ENCODE peak calls at places on chromosomes 11 and 22, in five cellular contexts. R is heart left ventricle, D is left lung, H is choroid plexus epithelial cell, W is cardiac muscle cell. A is an unnamed sample.
A peak's percentile ranks its signal among the peaks of the same experiment; 100 is the strongest.

GRCh38 chr11:111344032-111344431 is 35.0 kb downstream of the POU2AF1 start:
- DNase-seq in R (no peak), D (no peak), H (peak; percentile 58), W (peak; percentile 92), A (no peak)

GRCh38 chr11:44633641-44634040 is 68.2 kb downstream of the CD82 start:
- DNase-seq in R (peak; percentile 12), D (no peak), H (no peak), W (no peak), A (peak; percentile 12)

GRCh38 chr11:10844364-10844763 is 13.5 kb downstream of the ZBED5 start:
- DNase-seq in R (no peak), D (no peak), H (no peak), W (no peak), A (no peak)

GRCh38 chr11:36122715-36123114 is 166.5 kb downstream of the COMMD9 start:
- DNase-seq in R (no peak), D (no peak), H (no peak), W (peak; percentile 15), A (no peak)

GRCh38 chr11:11148104-11148509 is 204.9 kb downstream of the CSNK2A3 start:
- DNase-seq in R (peak; percentile 84), D (peak; percentile 34), H (peak; percentile 87), W (peak; percentile 93), A (no peak)

GRCh38 chr11:108835624-108836023 is 170.8 kb downstream of the DDX10 start:
- DNase-seq in R (no peak), D (no peak), H (no peak), W (no peak), A (no peak)

GRCh38 chr22:46892866-46893265 is 130.4 kb downstream of the TBC1D22A start:
- DNase-seq in R (no peak), D (peak; percentile 61), H (no peak), W (no peak), A (no peak)

GRCh38 chr11:24697722-24698121 is 200.9 kb downstream of the LUZP2 start:
- DNase-seq in R (no peak), D (no peak), H (peak; percentile 77), W (peak; percentile 75), A (no peak)

GRCh38 chr22:36008565-36008964 is 20.1 kb downstream of the RBFOX2 start:
- DNase-seq in R (no peak), D (no peak), H (no peak), W (no peak), A (no peak)

GRCh38 chr11:45892856-45893255 is 7.4 kb downstream of the MAPK8IP1 start:
- DNase-seq in R (no peak), D (no peak), H (no peak), W (no peak), A (no peak)

GRCh38 chr11:58058276-58059010 is 27.7 kb downstream of the OR6Q1 start:
- DNase-seq in R (no peak), D (peak; percentile 72), H (no peak), W (no peak), A (no peak)

GRCh38 chr11:58059011-58059358 is 28.2 kb downstream of the OR6Q1 start:
- DNase-seq in R (no peak), D (no peak), H (peak; percentile 71), W (peak; percentile 93), A (no peak)

GRCh38 chr11:58061813-58062212 is 31.1 kb downstream of the OR6Q1 start:
- DNase-seq in R (no peak), D (no peak), H (no peak), W (peak; percentile 49), A (no peak)

GRCh38 chr11:58060535-58060934 is 29.8 kb downstream of the OR6Q1 start:
- DNase-seq in R (no peak), D (no peak), H (no peak), W (no peak), A (no peak)

DNA sequence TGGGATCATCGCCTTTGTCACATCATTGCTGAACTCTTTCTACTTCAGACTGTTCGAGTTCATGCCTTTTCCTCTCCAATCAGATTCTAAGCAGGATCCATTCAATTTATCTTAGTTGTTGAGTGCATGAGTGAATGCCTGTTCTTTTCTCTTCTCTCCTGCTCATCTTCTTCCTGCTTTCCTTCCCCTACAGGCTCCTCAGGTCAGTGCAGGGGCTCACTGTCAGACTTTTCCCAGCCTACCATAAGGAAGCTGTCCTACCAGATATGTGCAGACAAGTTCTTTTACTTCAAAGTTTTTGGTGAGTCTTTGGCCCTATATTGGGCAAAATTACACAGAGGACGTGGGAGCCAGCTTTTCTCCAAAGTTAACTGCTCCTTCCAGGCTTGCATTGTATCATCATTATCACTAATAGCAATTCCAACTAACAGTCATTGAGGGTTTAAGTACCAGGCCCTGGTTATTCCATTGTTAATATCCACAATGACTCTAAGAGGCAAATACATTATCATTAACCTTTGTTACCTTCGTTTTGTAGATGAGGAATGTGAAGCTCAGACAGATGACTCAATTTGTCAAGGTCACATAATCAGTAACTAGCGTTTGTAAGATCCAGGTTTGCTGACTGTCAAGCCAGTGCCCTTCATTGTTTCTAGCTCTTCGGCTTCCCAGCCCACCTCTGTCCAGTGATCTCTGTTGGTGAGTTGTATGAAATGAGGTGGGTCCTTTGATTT is 30.4 kb downstream of the OR6Q1 start:
- DNase-seq in R (no peak), D (no peak), H (no peak), W (peak; percentile 21), A (no peak)
- TF ChIP-seq CTCF in R (no peak), D (no peak), H (no peak), W (peak; percentile 26), A (no peak)

DNA sequence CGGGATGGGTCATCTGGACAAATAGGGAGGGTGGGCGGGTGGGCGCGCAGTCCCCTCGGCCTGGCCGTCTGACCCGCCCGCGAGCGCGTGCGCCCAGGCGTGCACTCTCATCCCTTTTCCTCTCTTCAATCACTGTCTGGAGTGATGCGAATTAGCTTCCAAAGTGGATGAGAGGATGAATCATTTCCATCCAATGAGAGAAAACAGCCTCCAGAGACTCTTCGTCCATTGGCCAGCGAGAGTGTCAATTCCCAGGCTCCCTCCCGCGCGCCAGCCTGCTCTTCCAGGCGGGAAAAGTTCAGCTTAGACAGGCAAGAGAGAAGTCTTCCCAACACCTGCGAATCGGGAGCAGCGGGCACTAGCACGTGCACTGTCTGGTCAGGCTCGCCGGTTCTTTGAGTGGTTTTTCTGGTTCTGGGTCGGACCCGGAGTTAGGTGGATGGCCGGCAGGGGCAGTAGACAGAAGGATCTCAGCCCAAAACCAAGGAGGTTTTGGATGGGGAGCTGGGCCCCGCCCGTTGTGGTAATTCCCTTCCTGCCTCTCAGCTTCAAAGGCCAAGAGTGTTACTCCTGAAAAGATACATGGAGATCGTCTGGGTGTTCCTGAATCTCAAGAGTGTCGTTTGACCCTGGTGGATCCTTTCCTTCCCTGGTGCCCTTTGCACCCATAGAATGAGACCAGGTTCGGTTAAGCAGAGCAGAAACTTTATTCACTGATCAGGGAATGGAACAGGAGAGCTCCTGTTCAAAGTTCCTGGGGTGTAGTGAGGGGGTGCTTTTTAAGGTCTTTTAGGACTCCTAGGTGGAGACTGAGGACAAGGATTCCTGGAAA is 33.4 kb upstream of the GLYATL1 start:
- DNase-seq in R (peak; percentile 81), D (peak; percentile 43), H (peak; percentile 88), W (peak; percentile 89), A (no peak)
- TF ChIP-seq CTCF in R (no peak), D (no peak), H (peak; percentile 69), W (peak; percentile 62), A (no peak)

GRCh38 chr22:18068991-18069390 is 8.8 kb upstream of the PEX26 start:
- DNase-seq in R (no peak), D (no peak), H (no peak), W (no peak), A (no peak)

GRCh38 chr22:18070556-18071306 is 7.1 kb upstream of the PEX26 start:
- DNase-seq in R (no peak), D (no peak), H (no peak), W (no peak), A (no peak)

GRCh38 chr22:18075101-18075730 is 2.6 kb upstream of the PEX26 start:
- DNase-seq in R (no peak), D (no peak), H (no peak), W (no peak), A (no peak)

GRCh38 chr22:18070041-18070440 is 7.7 kb upstream of the PEX26 start:
- DNase-seq in R (no peak), D (no peak), H (no peak), W (no peak), A (no peak)

DNA sequence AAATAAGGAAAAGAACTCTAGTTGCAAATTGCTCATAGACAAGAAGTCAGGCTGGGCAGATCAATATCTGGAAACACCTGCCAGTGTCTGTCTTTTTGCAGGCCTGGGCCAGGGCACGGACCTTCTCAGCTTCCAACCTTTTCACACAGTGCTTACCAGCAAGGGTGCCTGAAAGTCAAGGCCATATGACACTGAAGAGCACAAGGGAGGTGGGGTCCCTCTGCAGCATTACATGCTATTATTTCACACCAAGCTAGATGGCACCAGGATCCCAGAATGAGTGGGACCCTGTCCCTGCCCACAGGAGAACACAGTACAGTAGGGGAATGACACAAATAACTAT is 5.9 kb upstream of the PEX26 start:
- DNase-seq in R (no peak), D (no peak), H (no peak), W (no peak), A (no peak)
- TF ChIP-seq CTCF in R (no peak), D (no peak), H (no peak), W (no peak), A (no peak)

GRCh38 chr11:131932584-131933360 is 562.4 kb downstream of the NTM start:
- DNase-seq in R (no peak), D (no peak), H (no peak), W (no peak), A (no peak)

GRCh38 chr11:131924446-131925240 is 554.2 kb downstream of the NTM start:
- DNase-seq in R (no peak), D (no peak), H (peak; percentile 86), W (peak; percentile 55), A (no peak)

GRCh38 chr11:131924001-131924400 is 553.6 kb downstream of the NTM start:
- DNase-seq in R (no peak), D (no peak), H (peak; percentile 74), W (no peak), A (no peak)

GRCh38 chr11:131925829-131926228 is 555.4 kb downstream of the NTM start:
- DNase-seq in R (no peak), D (no peak), H (no peak), W (peak; percentile 7), A (no peak)

GRCh38 chr11:131928992-131929391 is 558.6 kb downstream of the NTM start:
- DNase-seq in R (no peak), D (no peak), H (no peak), W (no peak), A (no peak)
- TF ChIP-seq CTCF in R (no peak), D (no peak), H (no peak), W (no peak), A (no peak)

GRCh38 chr22:31639640-31640039 is 22.4 kb downstream of the PISD start:
- DNase-seq in R (no peak), D (no peak), H (no peak), W (no peak), A (no peak)

GRCh38 chr22:31635638-31636306 is 26.2 kb downstream of the PISD start:
- DNase-seq in R (no peak), D (peak; percentile 73), H (no peak), W (no peak), A (no peak)

GRCh38 chr22:31637938-31638618 is 23.9 kb downstream of the PISD start:
- DNase-seq in R (peak; percentile 59), D (peak; percentile 77), H (no peak), W (peak; percentile 54), A (peak; percentile 65)

DNA sequence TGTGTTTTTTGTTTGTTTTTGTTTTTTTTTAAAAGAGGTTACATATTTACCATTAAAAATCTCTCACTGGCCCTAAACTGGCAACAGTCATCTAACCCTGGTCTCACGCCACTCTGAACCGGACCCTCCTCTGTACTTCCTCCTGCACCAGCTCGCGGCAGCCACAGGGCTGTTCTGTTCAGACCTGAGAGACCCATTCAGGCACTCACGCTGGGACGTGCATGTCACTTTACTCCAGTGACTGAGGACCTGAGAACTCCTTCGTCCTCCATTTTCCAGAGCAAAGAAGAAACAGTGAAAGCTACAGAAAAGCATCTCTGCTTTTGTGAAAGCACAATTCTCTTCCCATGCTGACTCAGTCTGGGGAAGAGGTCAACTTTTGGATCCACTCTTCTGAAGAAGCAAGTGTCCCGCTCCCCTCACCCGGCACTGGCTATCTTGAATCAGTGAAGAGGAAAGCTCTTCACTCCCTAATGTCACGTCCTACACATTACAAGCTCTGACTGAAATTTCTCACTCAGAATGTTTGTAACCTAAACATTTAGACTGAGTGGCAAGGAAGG is 24.6 kb downstream of the PISD start:
- DNase-seq in R (no peak), D (peak; percentile 90), H (no peak), W (no peak), A (peak; percentile 60)
- TF ChIP-seq CTCF in R (no peak), D (peak; percentile 34), H (no peak), W (no peak), A (no peak)